ENCODE peak calls at places on chromosomes 11 and 22, in four cellular contexts. R is K562, K is SK-N-SH, D is HepG2. I is an unnamed sample.

GRCh38 chr11:110866081-110866480 is 153.8 kb upstream of the ARHGAP20 start:
- DNase-seq in R (no peak), K (peak), D (no peak), I (no peak)

GRCh38 chr11:111429066-111429506 is 50.0 kb upstream of the POU2AF1 start:
- DNase-seq in R (peak), K (peak), D (peak), I (peak)

GRCh38 chr22:49983148-49984042 is 22.8 kb downstream of the PIM3 start:
- DNase-seq in R (no peak), K (peak), D (no peak), I (peak)

GRCh38 chr11:112795142-112795815 is 165.9 kb upstream of the NCAM1 start:
- DNase-seq in R (peak), K (peak), D (peak), I (peak)

GRCh38 chr11:209275-210121 is 2.0 kb downstream of the RIC8A start:
- DNase-seq in R (no peak), K (no peak), D (no peak), I (no peak)

GRCh38 chr11:41383768-41384167 is 75.7 kb downstream of the LRRC4C start:
- DNase-seq in R (no peak), K (no peak), D (no peak), I (no peak)

GRCh38 chr22:25021976-25022711 is 69.6 kb downstream of the KIAA1671 start:
- DNase-seq in R (no peak), K (no peak), D (no peak), I (no peak)

GRCh38 chr11:46361283-46362145 is 14.3 kb downstream of the DGKZ start:
- DNase-seq in R (peak), K (peak), D (no peak), I (no peak)

GRCh38 chr11:76660533-76661305 is 9.8 kb downstream of the LRRC32 start:
- DNase-seq in R (no peak), K (no peak), D (no peak), I (no peak)

GRCh38 chr11:71527576-71528210 is 626 bp downstream of the KRTAP5-7 start:
- DNase-seq in R (no peak), K (no peak), D (no peak), I (no peak)

GRCh38 chr22:49235463-49236300 is 592.0 kb downstream of the BRD1 start:
- DNase-seq in R (no peak), K (no peak), D (no peak), I (no peak)

GRCh38 chr11:46293616-46294015 is 16.2 kb downstream of the CREB3L1 start:
- DNase-seq in R (no peak), K (no peak), D (no peak), I (no peak)

GRCh38 chr11:12042215-12042676 is 33.8 kb upstream of the DKK3 start:
- DNase-seq in R (no peak), K (no peak), D (peak), I (no peak)

GRCh38 chr22:24703101-24703500 is 71.4 kb downstream of the PIWIL3 start:
- DNase-seq in R (peak), K (no peak), D (peak), I (no peak)

GRCh38 chr11:29669336-29669735 is 347.5 kb downstream of the KCNA4 start:
- DNase-seq in R (no peak), K (no peak), D (no peak), I (no peak)

GRCh38 chr11:56782167-56782847 is 33.8 kb upstream of the OR9G4 start:
- DNase-seq in R (no peak), K (no peak), D (no peak), I (no peak)

GRCh38 chr11:79786961-79787360 is 346.1 kb upstream of the TENM4 start:
- DNase-seq in R (no peak), K (no peak), D (no peak), I (no peak)

GRCh38 chr11:63711838-63712237 is 30.5 kb downstream of the RTN3 start:
- DNase-seq in R (no peak), K (no peak), D (no peak), I (no peak)

GRCh38 chr22:46072030-46072881 is 78.1 kb upstream of the PPARA start:
- DNase-seq in R (no peak), K (no peak), D (no peak), I (peak)

GRCh38 chr11:74636633-74637184 is 44.3 kb downstream of the POLD3 start:
- DNase-seq in R (peak), K (no peak), D (no peak), I (no peak)

GRCh38 chr11:65297026-65297667 is 17.5 kb upstream of the CDC42EP2 start:
- DNase-seq in R (no peak), K (no peak), D (no peak), I (no peak)

GRCh38 chr11:84398017-84398626 is 1112.0 kb upstream of the CCDC90B start:
- DNase-seq in R (no peak), K (peak), D (peak), I (peak)

GRCh38 chr11:7251836-7252682 is at the start of gene SYT9:
- DNase-seq in R (peak), K (peak), D (no peak), I (peak)

GRCh38 chr11:45082744-45083543 is 63.5 kb upstream of the PRDM11 start:
- DNase-seq in R (no peak), K (no peak), D (no peak), I (no peak)

GRCh38 chr11:23278121-23278520 is 417.8 kb upstream of the CCDC179 start:
- DNase-seq in R (no peak), K (no peak), D (no peak), I (no peak)

DNA sequence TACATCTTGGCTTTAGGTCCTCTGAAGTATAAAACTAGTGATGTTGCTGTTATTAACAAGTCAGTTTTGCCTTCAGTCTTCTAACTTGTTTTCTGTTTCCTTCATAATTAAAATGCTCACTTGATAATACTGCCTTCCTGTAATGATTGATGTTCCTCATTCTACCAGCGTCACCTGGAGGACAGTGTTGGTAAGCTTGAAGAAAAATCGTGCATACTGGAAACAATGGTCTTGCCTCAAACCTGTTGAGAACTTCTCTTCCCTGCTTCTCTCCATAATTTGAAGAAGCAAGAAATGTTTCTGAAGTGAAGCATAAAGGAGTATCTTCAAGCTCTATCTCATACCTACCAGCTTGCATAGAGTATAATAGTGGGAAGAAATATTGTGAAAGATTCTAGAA is 3.0 kb downstream of the YWHAH start:
- DNase-seq in R (no peak), K (no peak), D (peak), I (no peak)
- TF ChIP-seq FOXJ3 in R (no peak), K (no peak), D (no peak), I (no peak)

DNA sequence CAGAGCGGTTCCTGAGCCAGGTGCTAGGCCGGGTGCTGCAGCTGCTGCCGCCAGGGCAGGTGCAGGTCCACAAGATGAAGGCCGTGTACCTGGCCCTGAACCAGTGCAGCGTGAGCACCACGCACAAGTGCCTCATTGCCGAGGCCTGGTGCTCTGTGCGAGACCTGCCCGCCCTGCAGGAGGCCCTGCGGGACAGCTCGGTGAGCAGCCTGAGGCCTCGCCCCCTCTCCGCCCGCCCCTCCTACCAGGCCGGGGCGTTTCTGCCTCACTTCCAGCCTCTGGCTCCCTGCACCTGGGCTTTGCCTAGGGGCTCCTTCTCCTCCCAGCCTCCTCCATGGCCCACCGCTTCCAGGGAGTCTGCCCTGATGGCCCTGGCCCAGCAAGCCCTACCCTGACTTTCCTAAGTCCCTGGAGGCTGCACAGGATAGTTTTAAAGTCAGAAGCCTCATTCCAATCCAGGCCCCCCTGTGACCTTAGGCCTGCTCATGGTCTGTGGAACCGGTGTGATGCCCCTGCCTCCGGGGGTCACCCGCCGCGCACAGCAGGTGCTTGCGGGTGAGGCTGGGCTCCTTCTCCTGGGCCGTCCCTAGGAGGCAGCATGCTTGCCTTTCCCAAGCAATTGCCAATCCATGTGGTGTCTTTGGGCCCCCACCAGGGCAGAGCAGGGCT is 5.5 kb downstream of the TCIRG1 start:
- DNase-seq in R (no peak), K (peak), D (no peak), I (no peak)
- TF ChIP-seq FOXJ3 in R (no peak), K (no peak), D (no peak), I (no peak)

GRCh38 chr11:67265633-67266423 is 445 bp upstream of the GRK2 start:
- DNase-seq in R (no peak), K (peak), D (peak), I (peak)

GRCh38 chr11:67268036-67268683 is 1.9 kb downstream of the GRK2 start:
- DNase-seq in R (no peak), K (no peak), D (no peak), I (no peak)

GRCh38 chr11:67267188-67268035 is 1.1 kb downstream of the GRK2 start:
- DNase-seq in R (no peak), K (peak), D (peak), I (no peak)

GRCh38 chr11:67264886-67265632 is 1.2 kb upstream of the GRK2 start:
- DNase-seq in R (no peak), K (no peak), D (no peak), I (no peak)

DNA sequence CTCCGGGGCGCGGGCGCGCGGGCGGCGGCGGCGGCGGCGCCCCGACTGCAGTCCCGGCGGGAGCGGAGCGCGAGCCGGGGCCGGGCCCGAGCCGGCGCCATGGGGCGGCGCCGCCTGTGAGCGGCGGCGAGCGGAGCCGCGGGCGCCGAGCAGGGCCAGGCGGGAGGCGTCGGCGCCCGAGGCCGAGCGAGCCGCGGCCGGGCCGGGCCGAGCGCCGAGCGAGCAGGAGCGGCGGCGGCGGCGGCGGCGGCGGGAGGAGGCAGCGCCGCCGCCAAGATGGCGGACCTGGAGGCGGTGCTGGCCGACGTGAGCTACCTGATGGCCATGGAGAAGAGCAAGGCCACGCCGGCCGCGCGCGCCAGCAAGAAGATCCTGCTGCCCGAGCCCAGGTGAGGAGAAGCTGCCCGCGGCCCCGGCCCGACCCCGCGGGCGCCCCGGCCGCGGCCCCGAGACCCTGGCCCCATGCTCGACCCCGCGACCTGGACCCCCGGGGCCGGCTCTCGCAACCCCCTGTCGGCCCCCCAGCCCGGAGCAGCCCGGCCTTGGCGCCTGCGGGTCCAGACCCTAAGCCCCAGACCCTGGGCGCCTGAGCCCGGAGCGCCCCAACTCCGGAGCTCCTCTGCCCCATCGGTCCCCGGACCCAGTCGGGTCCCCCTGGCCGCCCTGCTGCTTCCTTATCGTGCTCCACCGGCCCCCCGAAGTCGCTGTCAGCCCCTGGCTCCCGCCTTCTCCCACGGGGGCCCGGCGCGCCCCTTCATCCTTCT is at the start of gene GRK2:
- DNase-seq in R (peak), K (peak), D (no peak), I (no peak)
- TF ChIP-seq FOXJ3 in R (no peak), K (no peak), D (no peak), I (no peak)

DNA sequence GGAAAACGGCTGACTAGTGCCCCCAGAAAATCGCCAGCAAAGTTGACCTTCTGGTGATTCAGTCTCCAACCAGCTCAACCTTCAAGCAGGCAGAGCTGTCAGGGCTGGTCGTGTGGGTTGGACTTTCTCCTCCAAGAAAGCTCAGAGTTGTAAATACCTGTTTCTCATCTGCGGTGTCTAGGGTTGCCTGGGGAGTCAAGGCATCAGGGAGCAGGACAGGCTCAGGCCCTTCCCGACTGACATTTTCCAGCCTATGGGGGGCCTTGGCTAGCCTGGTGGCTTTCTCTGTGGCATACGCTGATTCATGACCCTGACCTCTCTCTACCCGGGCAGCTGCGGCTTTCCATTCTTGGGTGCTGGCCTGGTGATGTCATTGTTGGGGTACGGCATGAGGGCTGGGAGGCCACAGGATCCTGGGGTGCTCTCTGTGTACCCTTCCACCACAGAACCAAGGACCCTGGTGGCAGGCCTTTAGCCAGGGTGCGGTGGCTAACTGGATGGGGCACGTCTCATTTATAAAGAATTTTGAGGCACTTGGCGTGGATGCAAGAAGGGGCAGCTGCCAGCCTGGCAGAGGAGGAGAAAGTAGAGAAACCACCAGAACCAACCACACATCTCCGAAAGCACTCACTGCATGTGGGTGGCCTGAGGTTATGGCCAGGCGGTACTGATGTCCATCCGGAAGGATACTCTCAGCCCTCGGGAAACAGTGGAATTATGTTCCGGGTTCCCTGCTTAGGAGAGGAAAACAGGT is 64.9 kb downstream of the BCR start:
- DNase-seq in R (peak), K (no peak), D (no peak), I (no peak)
- TF ChIP-seq FOXJ3 in R (no peak), K (no peak), D (no peak), I (no peak)

GRCh38 chr11:36475192-36475591 is 34.9 kb downstream of the TRAF6 start:
- DNase-seq in R (no peak), K (no peak), D (no peak), I (no peak)

GRCh38 chr11:36480833-36481232 is 29.2 kb downstream of the TRAF6 start:
- DNase-seq in R (no peak), K (no peak), D (no peak), I (no peak)

GRCh38 chr11:36478700-36479329 is 31.3 kb downstream of the TRAF6 start:
- DNase-seq in R (no peak), K (peak), D (peak), I (no peak)
- TF ChIP-seq FOXJ3 in R (no peak), K (no peak), D (no peak), I (no peak)

GRCh38 chr11:130639369-130639768 is 190.9 kb downstream of the ADAMTS15 start:
- DNase-seq in R (no peak), K (no peak), D (no peak), I (no peak)
- TF ChIP-seq FOXJ3 in R (no peak), K (no peak), D (no peak), I (no peak)

GRCh38 chr22:19494001-19494560 is 14.4 kb downstream of the CDC45 start:
- DNase-seq in R (no peak), K (no peak), D (no peak), I (no peak)
- TF ChIP-seq FOXJ3 in R (no peak), K (no peak), D (no peak), I (no peak)

GRCh38 chr11:13606701-13607100 is 61.8 kb upstream of the FAR1 start:
- DNase-seq in R (no peak), K (no peak), D (no peak), I (no peak)

GRCh38 chr11:13602844-13603243 is 65.6 kb upstream of the FAR1 start:
- DNase-seq in R (no peak), K (no peak), D (no peak), I (no peak)

GRCh38 chr11:13603661-13604060 is 64.8 kb upstream of the FAR1 start:
- DNase-seq in R (no peak), K (no peak), D (no peak), I (no peak)
- TF ChIP-seq FOXJ3 in R (no peak), K (no peak), D (no peak), I (no peak)